ENCODE peak calls at places on chromosomes 16 and 17, in four cellular contexts. L is stomach, A is pancreas, V is heart right ventricle. J is an unnamed sample. For H3K4me1, the result is how much of the 10 kb centered on the place peaks cover.

GRCh38 chr16:89033796-89034572 is 57.0 kb upstream of the CBFA2T3 start:
- DNase-seq in A (peak), L (no peak), V (peak), J (no peak)

GRCh38 chr17:60704170-60704569 is 26.5 kb downstream of the BCAS3 start:
- DNase-seq in L (no peak), A (no peak), V (no peak), J (no peak)

GRCh38 chr16:16150117-16150877 is 73.0 kb downstream of the ABCC6 start:
- DNase-seq in V (peak), A (peak), L (no peak), J (no peak)

GRCh38 chr17:60154616-60155426 is 5.0 kb downstream of the CA4 start:
- DNase-seq in V (peak), A (no peak), L (peak), J (no peak)

GRCh38 chr17:5975651-5976050 is 94.5 kb upstream of the WSCD1 start:
- DNase-seq in A (no peak), V (no peak), L (no peak), J (no peak)

GRCh38 chr16:11792404-11793260 is 4.4 kb downstream of the ZC3H7A start:
- DNase-seq in A (peak), L (peak), V (no peak), J (peak)

GRCh38 chr16:53506254-53506653 is 3.2 kb upstream of the AKTIP start:
- DNase-seq in L (no peak), A (no peak), V (no peak), J (no peak)

GRCh38 chr16:72657791-72658190 is 390.1 kb downstream of the ZFHX3 start:
- DNase-seq in A (no peak), L (no peak), V (no peak), J (no peak)

GRCh38 chr17:83137523-83137922 is 58.1 kb downstream of the METRNL start:
- DNase-seq in A (no peak), L (no peak), V (no peak), J (no peak)

GRCh38 chr16:89720520-89720858 is 209 bp downstream of the VPS9D1 start:
- DNase-seq in V (peak), A (peak), L (peak), J (peak)

GRCh38 chr17:63476857-63477470 is at the start of gene ACE:
- DNase-seq in V (peak), A (no peak), L (peak), J (no peak)

GRCh38 chr17:71703701-71704100 is 417.1 kb upstream of the SOX9 start:
- DNase-seq in A (no peak), L (no peak), V (no peak), J (no peak)

GRCh38 chr17:4483012-4483840 is 15.5 kb upstream of the SPNS2 start:
- DNase-seq in L (peak), V (peak), A (peak), J (peak)

GRCh38 chr17:81914103-81914850 is 3.1 kb upstream of the PCYT2 start:
- DNase-seq in V (no peak), A (no peak), L (no peak), J (no peak)

DNA sequence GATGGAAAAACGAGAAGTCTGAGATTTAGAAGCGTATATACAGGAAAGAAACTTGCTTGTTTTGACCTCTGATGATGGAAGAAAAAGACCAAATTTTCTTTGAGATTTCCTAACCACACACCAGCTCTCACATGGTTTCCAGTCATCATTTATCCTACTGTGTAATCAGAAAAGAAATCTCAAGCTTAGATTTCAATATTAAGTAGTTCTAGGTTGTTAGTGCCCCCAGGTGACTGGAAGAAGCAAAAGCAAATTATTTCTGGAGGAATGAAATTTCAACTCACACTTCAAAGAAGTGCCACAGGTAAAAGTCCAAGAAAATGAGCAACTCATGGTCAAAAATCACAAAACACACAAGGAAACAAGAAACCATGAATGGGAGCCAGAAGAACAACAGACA is 51.8 kb upstream of the KDM6B start:
- DNase-seq in V (no peak), L (no peak), A (no peak), J (no peak)
- TF ChIP-seq CTCF in V (no peak), L (no peak), A (no peak), J (no peak)

GRCh38 chr17:78391051-78391431 is 12.6 kb downstream of the PGS1 start:
- DNase-seq in V (peak), L (no peak), A (no peak), J (no peak)

GRCh38 chr17:78390241-78391050 is 12.0 kb downstream of the PGS1 start:
- DNase-seq in A (no peak), L (no peak), V (peak), J (no peak)

GRCh38 chr17:78391843-78392242 is 13.4 kb downstream of the PGS1 start:
- DNase-seq in L (no peak), V (no peak), A (no peak), J (no peak)

GRCh38 chr17:78394209-78394608 is 15.8 kb downstream of the PGS1 start:
- DNase-seq in L (no peak), V (no peak), A (no peak), J (no peak)

GRCh38 chr17:78392295-78392694 is 13.8 kb downstream of the PGS1 start:
- DNase-seq in V (no peak), A (no peak), L (no peak), J (no peak)
- H3K4me1 ChIP-seq in V (half or more), A (under half), L (half or more), J (under half)

DNA sequence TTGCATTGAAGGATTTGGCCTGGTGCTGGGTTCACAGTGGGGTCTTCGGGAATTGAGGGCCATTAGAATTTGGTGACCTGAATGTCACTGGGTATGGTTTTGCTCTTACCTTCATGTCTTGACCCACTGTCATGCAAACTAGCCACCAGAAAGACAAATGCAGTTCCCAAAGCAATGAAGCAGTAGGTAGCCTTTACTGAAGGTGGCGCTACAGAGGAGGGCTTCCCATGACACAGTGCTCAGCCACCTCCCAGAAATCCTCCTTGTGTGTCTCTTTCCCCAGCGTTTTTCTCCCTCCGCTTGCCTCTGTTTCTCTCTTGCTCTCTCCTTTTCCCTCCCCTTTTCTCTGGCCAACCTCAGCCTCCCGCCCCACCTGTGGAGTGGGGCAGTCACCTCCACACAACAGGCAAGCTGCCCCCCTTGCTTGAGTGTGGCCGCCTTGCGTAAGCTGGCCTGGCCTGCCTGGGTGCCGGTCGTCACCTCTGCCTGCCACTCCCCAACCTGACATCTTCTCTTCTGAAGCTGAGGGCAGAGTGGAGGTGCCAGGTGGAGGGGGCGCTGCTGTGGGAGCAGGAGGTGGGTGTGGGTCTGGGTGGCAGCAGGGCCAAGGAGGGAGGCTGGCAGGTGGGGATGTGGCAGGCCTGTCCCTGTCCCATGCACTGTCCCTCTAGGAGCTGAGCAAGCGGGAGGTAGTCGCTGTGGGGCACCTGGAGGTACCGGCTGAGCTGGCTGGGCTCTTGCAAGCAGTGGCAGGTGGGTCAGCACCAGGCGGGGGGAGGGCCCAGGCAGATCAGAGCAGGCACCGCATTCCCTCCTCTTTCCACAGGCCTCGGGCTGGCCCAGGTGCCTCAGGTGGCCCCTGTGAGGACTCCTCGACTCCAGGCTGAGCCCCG is 34.7 kb downstream of the MYO15A start:
- DNase-seq in L (no peak), A (no peak), V (no peak), J (peak)
- TF ChIP-seq CTCF in L (no peak), A (no peak), V (no peak), J (no peak)

GRCh38 chr16:85913141-85913601 is 14.2 kb downstream of the IRF8 start:
- DNase-seq in L (no peak), V (no peak), A (no peak), J (no peak)

GRCh38 chr16:85915125-85915845 is 16.3 kb downstream of the IRF8 start:
- DNase-seq in A (peak), L (no peak), V (no peak), J (no peak)

GRCh38 chr16:85914423-85914794 is 15.4 kb downstream of the IRF8 start:
- DNase-seq in L (no peak), A (no peak), V (no peak), J (no peak)

GRCh38 chr16:85912271-85912974 is 13.5 kb downstream of the IRF8 start:
- DNase-seq in A (no peak), V (no peak), L (no peak), J (peak)

DNA sequence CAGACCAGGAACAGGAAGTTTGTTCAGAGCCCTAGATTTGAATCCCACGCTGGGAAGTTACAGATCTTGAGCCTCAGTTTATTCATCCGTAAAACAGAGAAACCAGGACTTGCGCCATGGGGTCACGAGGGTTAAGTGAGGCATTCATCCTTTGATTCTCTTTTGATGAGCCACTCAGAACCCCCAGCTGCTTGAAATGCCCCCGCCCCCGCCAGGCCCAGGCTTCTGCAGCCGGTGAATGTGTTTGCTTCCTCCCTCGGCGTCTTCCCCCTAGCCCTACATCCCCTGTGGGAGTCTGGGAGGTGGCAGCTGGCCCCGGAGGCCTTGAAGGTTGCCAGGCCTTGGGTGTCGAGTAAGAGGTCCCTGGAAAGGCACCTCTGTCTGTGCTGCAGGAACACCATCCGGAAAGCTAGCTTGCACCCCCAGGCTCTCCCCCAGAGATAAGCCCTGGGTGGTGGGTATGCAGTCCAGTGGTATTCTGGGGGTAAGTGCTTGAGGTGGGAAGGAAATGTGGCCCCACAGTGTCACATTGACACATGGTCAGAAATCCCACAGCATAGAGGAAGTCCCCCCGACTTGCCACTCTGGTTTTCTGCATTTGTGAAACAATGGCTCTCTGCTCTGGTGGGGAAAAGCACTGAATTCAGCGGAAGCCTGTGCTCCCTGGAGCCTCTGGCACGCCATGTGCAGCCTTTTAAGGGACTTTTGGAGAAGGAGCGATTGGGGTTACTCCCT is 14.9 kb downstream of the IRF8 start:
- DNase-seq in L (no peak), V (no peak), A (no peak), J (no peak)
- H3K4me1 ChIP-seq in L (under half), V (under half), A (under half), J (under half)

DNA sequence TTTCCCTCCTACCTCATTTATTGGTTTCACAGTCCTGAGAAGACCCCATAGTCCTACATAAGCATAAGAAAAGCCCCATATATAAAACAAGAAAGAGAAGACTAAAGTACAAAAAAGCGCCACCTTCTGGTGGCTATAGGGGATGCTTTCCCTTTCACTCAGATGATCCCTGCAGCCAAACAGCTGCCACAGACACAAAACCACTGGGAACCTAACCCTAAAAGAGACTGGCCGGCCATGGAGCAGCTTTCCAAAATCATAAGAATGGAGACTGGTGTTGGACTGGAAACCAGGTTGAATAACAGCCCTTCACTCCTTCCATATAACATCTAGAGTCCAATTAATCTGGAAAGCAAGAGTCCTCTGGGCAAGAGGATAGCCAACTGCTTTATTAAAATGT is 11.4 kb downstream of the DYNC1LI2 start:
- DNase-seq in A (no peak), L (no peak), V (no peak), J (no peak)
- TF ChIP-seq CTCF in A (peak), L (peak), V (peak), J (peak)